ENCODE peak calls at places on chromosomes 1 and 21, in ten cellular contexts. P is Right ventricle myocardium superior; G is skeletal muscle cell; C is RCC 7860; O is stimulated activated CD8-positive, alpha-beta memory T cell treated with anti-CD3 and anti-CD28 coated beads, Interleukin-15, amount 100 ng/mL, for 48 hours; L is left ventricle myocardium inferior; N is naive thymus-derived CD8-positive, alpha-beta T cell; E is adrenal gland; H is mucosa of descending colon; R is activated T-helper 1 cell treated with anti-CD3 and anti-CD28 coated beads, Interleukin-12 subunit alpha, Interleukin-12 subunit beta, Interleukin-2, Interleukin-4 antibody, amounts not matched to agents 30 ng/mL and 10 ng/mL and 1 ng/mL, durations not matched to agents 14 hours and 24 hours and 36 hours. I is an unnamed sample.

GRCh38 chr1:180268556-180269044 is 38.5 kb downstream of the LHX4 start:
- DNase-seq in P (no peak), G (no peak), C (no peak), O (no peak), L (no peak), N (no peak), E (no peak), H (no peak), R (no peak), I (no peak)

GRCh38 chr1:215421772-215422171 is 145.3 kb upstream of the KCTD3 start:
- DNase-seq in P (no peak), G (no peak), C (no peak), O (no peak), L (no peak), N (no peak), E (no peak), H (no peak), R (no peak), I (no peak)

GRCh38 chr1:202179828-202180750 is 13.5 kb upstream of the LGR6 start:
- DNase-seq in P (no peak), G (no peak), C (no peak), O (no peak), L (no peak), N (no peak), E (no peak), H (no peak), R (no peak), I (no peak)

GRCh38 chr21:8992731-8993174 is 1528.6 kb upstream of the TPTE start:
- DNase-seq in P (no peak), G (no peak), C (peak), O (no peak), L (no peak), N (no peak), E (no peak), H (peak), R (no peak), I (no peak)

GRCh38 chr1:229295745-229296144 is 24.8 kb downstream of the RAB4A start:
- DNase-seq in P (no peak), G (no peak), C (no peak), O (no peak), L (no peak), N (no peak), E (no peak), H (peak), R (no peak), I (no peak)

GRCh38 chr1:66283583-66284041 is 250.3 kb upstream of the SGIP1 start:
- DNase-seq in P (no peak), G (no peak), C (peak), O (no peak), L (no peak), N (no peak), E (no peak), H (no peak), R (peak), I (no peak)

GRCh38 chr21:32844653-32845443 is 73.3 kb upstream of the PAXBP1 start:
- DNase-seq in P (no peak), G (peak), C (no peak), O (no peak), L (no peak), N (no peak), E (peak), H (no peak), R (no peak), I (peak)

GRCh38 chr21:27586326-27586725 is 619.4 kb upstream of the ADAMTS5 start:
- DNase-seq in P (no peak), G (no peak), C (no peak), O (no peak), L (no peak), N (no peak), E (no peak), H (no peak), R (no peak), I (no peak)

GRCh38 chr1:159774465-159774864 is 6.3 kb upstream of the DUSP23 start:
- DNase-seq in P (no peak), G (no peak), C (no peak), O (no peak), L (no peak), N (no peak), E (no peak), H (no peak), R (no peak), I (no peak)

GRCh38 chr1:172298146-172298545 is 122.3 kb upstream of the C1orf105 start:
- DNase-seq in P (no peak), G (no peak), C (no peak), O (no peak), L (no peak), N (no peak), E (no peak), H (no peak), R (no peak), I (no peak)

GRCh38 chr1:196418772-196419171 is 189.5 kb downstream of the KCNT2 start:
- DNase-seq in P (no peak), G (no peak), C (no peak), O (no peak), L (no peak), N (no peak), E (no peak), H (no peak), R (no peak), I (no peak)

GRCh38 chr1:203537806-203538464 is 44.0 kb downstream of the OPTC start:
- DNase-seq in P (no peak), G (no peak), C (no peak), O (no peak), L (no peak), N (no peak), E (peak), H (no peak), R (no peak), I (peak)

GRCh38 chr1:152151646-152152045 is 7.4 kb downstream of the RPTN start:
- DNase-seq in P (no peak), G (no peak), C (no peak), O (no peak), L (no peak), N (no peak), E (no peak), H (no peak), R (no peak), I (no peak)

GRCh38 chr1:206550446-206550845 is 43.1 kb downstream of the RASSF5 start:
- DNase-seq in P (no peak), G (no peak), C (no peak), O (no peak), L (no peak), N (no peak), E (no peak), H (no peak), R (no peak), I (no peak)

GRCh38 chr1:47927165-47927564 is 70.0 kb downstream of the TRABD2B start:
- DNase-seq in P (no peak), G (no peak), C (no peak), O (no peak), L (no peak), N (no peak), E (no peak), H (no peak), R (no peak), I (no peak)

GRCh38 chr1:113031060-113031933 is 41.7 kb upstream of the LRIG2 start:
- DNase-seq in P (no peak), G (no peak), C (no peak), O (no peak), L (no peak), N (no peak), E (no peak), H (no peak), R (no peak), I (no peak)

GRCh38 chr1:43452789-43453441 is 816 bp downstream of the HYI start:
- DNase-seq in P (no peak), G (peak), C (peak), O (no peak), L (no peak), N (no peak), E (peak), H (peak), R (no peak), I (peak)

GRCh38 chr1:32349211-32349708 is 13.0 kb downstream of the FAM229A start:
- DNase-seq in P (peak), G (peak), C (peak), O (no peak), L (peak), N (no peak), E (peak), H (peak), R (no peak), I (peak)

GRCh38 chr1:200317236-200317635 is 92.6 kb downstream of the ZNF281 start:
- DNase-seq in P (no peak), G (no peak), C (peak), O (no peak), L (no peak), N (no peak), E (no peak), H (no peak), R (no peak), I (peak)

GRCh38 chr1:56095924-56096655 is 483.3 kb downstream of the PLPP3 start:
- DNase-seq in P (no peak), G (peak), C (no peak), O (no peak), L (no peak), N (no peak), E (no peak), H (no peak), R (no peak), I (peak)

GRCh38 chr1:29121516-29121937 is 2.2 kb downstream of the TMEM200B start:
- DNase-seq in P (no peak), G (no peak), C (no peak), O (no peak), L (no peak), N (no peak), E (no peak), H (no peak), R (no peak), I (no peak)

GRCh38 chr1:50633465-50633864 is 210.2 kb upstream of the DMRTA2 start:
- DNase-seq in P (no peak), G (no peak), C (no peak), O (no peak), L (no peak), N (no peak), E (no peak), H (no peak), R (no peak), I (no peak)

GRCh38 chr1:41486892-41487728 is 2.6 kb upstream of the EDN2 start:
- DNase-seq in P (no peak), G (no peak), C (peak), O (no peak), L (no peak), N (no peak), E (no peak), H (peak), R (peak), I (no peak)